ENCODE peak calls at places on chromosomes 1 and 21, in four cellular contexts. One of them, this sample, is unnamed.

GRCh38 chr1:167798951-167799350 is 77.2 kb downstream of the MPZL1 start:
- DNase-seq in neuronal stem cell: no peak
- DNase-seq in H9: no peak
- DNase-seq in mesendoderm: no peak
- DNase-seq in this sample: no peak

GRCh38 chr1:218426343-218426657 is 81.2 kb downstream of the TGFB2 start:
- DNase-seq in neuronal stem cell: no peak
- DNase-seq in H9: no peak
- DNase-seq in mesendoderm: no peak
- DNase-seq in this sample: peak

GRCh38 chr1:72037745-72038343 is 244.5 kb downstream of the NEGR1 start:
- DNase-seq in neuronal stem cell: peak
- DNase-seq in H9: no peak
- DNase-seq in mesendoderm: peak
- DNase-seq in this sample: peak

GRCh38 chr1:158124034-158124433 is 56.7 kb upstream of the CD1D start:
- DNase-seq in neuronal stem cell: no peak
- DNase-seq in H9: no peak
- DNase-seq in mesendoderm: peak
- DNase-seq in this sample: no peak

GRCh38 chr1:107525146-107525545 is 384.3 kb downstream of the NTNG1 start:
- DNase-seq in neuronal stem cell: no peak
- DNase-seq in H9: no peak
- DNase-seq in mesendoderm: peak
- DNase-seq in this sample: no peak

GRCh38 chr21:33289199-33289819 is 23.1 kb downstream of the IL10RB start:
- DNase-seq in neuronal stem cell: no peak
- DNase-seq in H9: no peak
- DNase-seq in mesendoderm: peak
- DNase-seq in this sample: peak

GRCh38 chr1:8420318-8420717 is 102.4 kb downstream of the SLC45A1 start:
- DNase-seq in neuronal stem cell: no peak
- DNase-seq in H9: no peak
- DNase-seq in mesendoderm: no peak
- DNase-seq in this sample: no peak

GRCh38 chr1:232459087-232459486 is 170.8 kb downstream of the SIPA1L2 start:
- DNase-seq in neuronal stem cell: no peak
- DNase-seq in H9: no peak
- DNase-seq in mesendoderm: no peak
- DNase-seq in this sample: no peak

GRCh38 chr1:61183471-61184034 is 101.2 kb downstream of the NFIA start:
- DNase-seq in neuronal stem cell: no peak
- DNase-seq in H9: no peak
- DNase-seq in mesendoderm: no peak
- DNase-seq in this sample: no peak

GRCh38 chr1:60562715-60563114 is 489.1 kb upstream of the C1orf87 start:
- DNase-seq in neuronal stem cell: no peak
- DNase-seq in H9: no peak
- DNase-seq in mesendoderm: no peak
- DNase-seq in this sample: no peak

GRCh38 chr1:231557898-231558710 is 29.6 kb downstream of the TSNAX start:
- DNase-seq in neuronal stem cell: no peak
- DNase-seq in H9: no peak
- DNase-seq in mesendoderm: no peak
- DNase-seq in this sample: peak

GRCh38 chr1:12518956-12519707 is 98.9 kb downstream of the DHRS3 start:
- DNase-seq in neuronal stem cell: no peak
- DNase-seq in H9: no peak
- DNase-seq in mesendoderm: no peak
- DNase-seq in this sample: peak

GRCh38 chr1:99957818-99958217 is 12.0 kb upstream of the SLC35A3 start:
- DNase-seq in neuronal stem cell: no peak
- DNase-seq in H9: no peak
- DNase-seq in mesendoderm: no peak
- DNase-seq in this sample: no peak

GRCh38 chr1:230849451-230850194 is 18.7 kb downstream of the C1orf198 start:
- DNase-seq in neuronal stem cell: no peak
- DNase-seq in H9: no peak
- DNase-seq in mesendoderm: no peak
- DNase-seq in this sample: peak

GRCh38 chr1:156387899-156388813 is 19.1 kb downstream of the RHBG start:
- DNase-seq in neuronal stem cell: no peak
- DNase-seq in H9: peak
- DNase-seq in mesendoderm: peak
- DNase-seq in this sample: no peak

GRCh38 chr1:19668893-19669292 is 4.2 kb downstream of the HTR6 start:
- DNase-seq in neuronal stem cell: no peak
- DNase-seq in H9: no peak
- DNase-seq in mesendoderm: no peak
- DNase-seq in this sample: no peak

GRCh38 chr1:33654267-33654832 is 181.9 kb downstream of the ZSCAN20 start:
- DNase-seq in neuronal stem cell: no peak
- DNase-seq in H9: peak
- DNase-seq in mesendoderm: peak
- DNase-seq in this sample: no peak

GRCh38 chr1:24707659-24708058 is 37.6 kb upstream of the CLIC4 start:
- DNase-seq in neuronal stem cell: no peak
- DNase-seq in H9: no peak
- DNase-seq in mesendoderm: no peak
- DNase-seq in this sample: peak

GRCh38 chr1:206544562-206545257 is 37.4 kb downstream of the RASSF5 start:
- DNase-seq in neuronal stem cell: peak
- DNase-seq in H9: peak
- DNase-seq in mesendoderm: peak
- DNase-seq in this sample: peak

GRCh38 chr1:179380299-179380698 is 14.5 kb downstream of the AXDND1 start:
- DNase-seq in neuronal stem cell: no peak
- DNase-seq in H9: no peak
- DNase-seq in mesendoderm: no peak
- DNase-seq in this sample: no peak

GRCh38 chr1:67883069-67883468 is 49.8 kb upstream of the GNG12 start:
- DNase-seq in neuronal stem cell: no peak
- DNase-seq in H9: no peak
- DNase-seq in mesendoderm: no peak
- DNase-seq in this sample: no peak

GRCh38 chr1:41789616-41790330 is 128.9 kb downstream of the HIVEP3 start:
- DNase-seq in neuronal stem cell: no peak
- DNase-seq in H9: no peak
- DNase-seq in mesendoderm: no peak
- DNase-seq in this sample: no peak

GRCh38 chr1:58762806-58763205 is 21.0 kb downstream of the JUN start:
- DNase-seq in neuronal stem cell: no peak
- DNase-seq in H9: no peak
- DNase-seq in mesendoderm: no peak
- DNase-seq in this sample: no peak

GRCh38 chr1:64933296-64934070 is 32.9 kb downstream of the JAK1 start:
- DNase-seq in neuronal stem cell: no peak
- DNase-seq in H9: no peak
- DNase-seq in mesendoderm: no peak
- DNase-seq in this sample: peak

GRCh38 chr1:27934818-27935549 is at the start of gene SMPDL3B:
- DNase-seq in neuronal stem cell: peak
- DNase-seq in H9: peak
- DNase-seq in mesendoderm: peak
- DNase-seq in this sample: peak

GRCh38 chr21:31514598-31514997 is 144.9 kb upstream of the SOD1 start:
- DNase-seq in neuronal stem cell: peak
- DNase-seq in H9: peak
- DNase-seq in mesendoderm: peak
- DNase-seq in this sample: no peak

GRCh38 chr1:69932760-69933159 is 272.6 kb downstream of the LRRC40 start:
- DNase-seq in neuronal stem cell: no peak
- DNase-seq in H9: no peak
- DNase-seq in mesendoderm: peak
- DNase-seq in this sample: no peak

GRCh38 chr21:27570306-27570868 is 603.5 kb upstream of the ADAMTS5 start:
- DNase-seq in neuronal stem cell: no peak
- DNase-seq in H9: no peak
- DNase-seq in mesendoderm: no peak
- DNase-seq in this sample: peak
- H2BK120ac ChIP-seq in neuronal stem cell: no peak
- H2BK120ac ChIP-seq in H9: no peak
- H2BK120ac ChIP-seq in mesendoderm: no peak
- H2BK120ac ChIP-seq in this sample: no peak

DNA sequence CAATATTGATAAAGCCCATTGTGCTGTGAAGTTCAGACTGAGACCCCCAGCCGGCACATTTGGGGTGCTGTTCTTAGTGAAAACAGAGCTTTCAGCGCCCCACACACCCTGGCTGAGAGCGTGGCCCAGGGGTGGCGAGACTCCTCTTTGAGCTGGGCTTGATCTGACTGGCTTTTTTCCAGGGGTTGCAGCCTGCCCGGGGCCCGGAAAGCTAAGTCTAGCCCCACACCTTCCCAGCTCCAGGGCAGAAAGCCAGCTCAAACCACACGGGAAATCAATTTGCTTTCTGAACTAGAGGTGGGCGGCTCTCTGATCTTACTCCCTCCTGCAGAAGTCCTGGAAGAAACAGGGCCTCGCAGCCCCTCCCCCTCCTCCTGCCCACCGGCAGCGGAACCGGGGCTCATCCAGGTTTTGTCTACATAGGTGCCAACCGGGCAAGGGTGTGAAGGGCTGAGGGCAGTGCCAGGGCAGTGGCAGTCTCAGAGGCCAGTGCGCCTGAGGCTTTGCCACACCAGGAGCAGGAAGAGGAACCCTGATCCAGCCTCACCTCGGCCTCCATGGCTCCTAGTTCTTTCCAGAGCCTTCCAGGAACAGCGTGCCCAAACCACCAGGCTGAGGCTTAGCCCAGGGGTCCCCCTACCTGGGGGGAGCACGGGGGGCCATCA is 155.3 kb downstream of the NPHP4 start:
- DNase-seq in neuronal stem cell: no peak
- DNase-seq in H9: peak
- DNase-seq in mesendoderm: no peak
- DNase-seq in this sample: no peak
- H2BK15ac ChIP-seq in neuronal stem cell: peak
- H2BK15ac ChIP-seq in H9: no peak
- H2BK15ac ChIP-seq in mesendoderm: no peak
- H2BK15ac ChIP-seq in this sample: no peak

DNA sequence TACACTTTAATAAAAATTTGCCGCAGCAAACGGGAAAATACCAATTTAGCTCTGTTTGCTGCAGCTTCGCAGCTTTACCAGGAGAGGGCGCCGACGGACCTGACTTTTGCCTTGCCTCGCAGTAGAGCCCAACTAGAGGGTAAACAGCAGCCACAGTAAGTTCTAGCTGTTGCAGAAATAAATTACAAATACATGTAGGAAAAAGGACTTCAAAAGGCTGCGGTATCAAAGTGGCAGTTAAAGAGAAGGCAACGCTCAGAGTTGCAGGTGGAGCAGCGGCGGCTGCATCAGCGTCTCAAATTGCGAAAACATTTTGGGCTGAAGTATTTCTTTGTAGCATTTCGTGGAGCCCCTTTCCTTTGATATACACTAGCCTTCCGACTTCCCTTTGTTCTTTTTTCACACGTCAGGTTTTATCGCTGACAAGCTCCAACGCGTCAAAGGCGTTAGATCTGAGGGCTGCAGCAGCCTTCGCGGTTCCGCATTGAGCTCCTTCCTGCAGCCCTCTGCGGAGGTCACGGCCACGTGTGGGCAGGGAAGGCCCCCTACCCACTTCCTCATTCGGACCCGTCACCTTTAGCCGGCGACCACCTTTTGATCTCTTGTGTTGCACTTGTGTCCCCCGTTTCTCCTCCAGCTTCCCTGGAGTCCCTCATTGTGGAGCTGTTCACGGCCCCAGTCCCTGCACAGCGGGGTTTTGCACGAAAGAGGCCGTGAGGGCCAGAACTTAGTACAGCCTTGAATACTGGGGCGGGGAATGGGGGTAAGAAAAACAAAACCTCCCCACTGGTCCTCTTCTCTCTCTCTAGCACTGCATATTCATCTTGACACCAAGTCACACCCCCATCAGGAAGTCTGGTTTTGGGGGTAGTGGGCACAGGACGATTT is 72.8 kb downstream of the S1PR1 start:
- DNase-seq in neuronal stem cell: peak
- DNase-seq in H9: peak
- DNase-seq in mesendoderm: peak
- DNase-seq in this sample: peak
- H2BK5ac ChIP-seq in neuronal stem cell: no peak
- H2BK5ac ChIP-seq in H9: no peak
- H2BK5ac ChIP-seq in mesendoderm: no peak
- H2BK5ac ChIP-seq in this sample: no peak

GRCh38 chr1:171740356-171740863 is 1.5 kb downstream of the VAMP4 start:
- DNase-seq in neuronal stem cell: no peak
- DNase-seq in H9: no peak
- DNase-seq in mesendoderm: no peak
- DNase-seq in this sample: peak

GRCh38 chr1:171740987-171741871 is 636 bp downstream of the VAMP4 start:
- DNase-seq in neuronal stem cell: peak
- DNase-seq in H9: no peak
- DNase-seq in mesendoderm: peak
- DNase-seq in this sample: peak

GRCh38 chr1:171736204-171736603 is 5.7 kb downstream of the VAMP4 start:
- DNase-seq in neuronal stem cell: no peak
- DNase-seq in H9: no peak
- DNase-seq in mesendoderm: no peak
- DNase-seq in this sample: no peak

GRCh38 chr1:171739646-171740045 is 2.2 kb downstream of the VAMP4 start:
- DNase-seq in neuronal stem cell: no peak
- DNase-seq in H9: no peak
- DNase-seq in mesendoderm: no peak
- DNase-seq in this sample: peak

DNA sequence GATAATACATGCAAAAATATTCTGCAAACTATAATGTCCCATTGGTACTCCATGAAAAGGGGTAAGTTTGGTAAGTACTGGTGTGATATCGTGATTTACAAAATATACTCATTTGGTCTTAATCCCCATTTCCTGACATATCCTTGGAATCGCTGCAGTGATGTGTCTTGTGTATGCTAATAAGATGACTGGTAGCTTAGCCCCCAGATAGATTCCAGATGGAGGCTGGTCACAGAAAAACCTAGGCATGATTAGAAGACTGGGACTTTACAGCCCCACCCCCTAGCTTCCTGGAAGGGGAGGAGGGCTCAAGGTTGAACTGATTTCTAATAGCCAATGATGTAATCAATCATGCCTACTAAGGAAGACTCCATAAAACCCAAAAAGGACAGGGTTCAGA is 2.9 kb downstream of the VAMP4 start:
- DNase-seq in neuronal stem cell: no peak
- DNase-seq in H9: no peak
- DNase-seq in mesendoderm: peak
- DNase-seq in this sample: no peak
- H2BK120ac ChIP-seq in neuronal stem cell: no peak
- H2BK120ac ChIP-seq in H9: no peak
- H2BK120ac ChIP-seq in mesendoderm: no peak
- H2BK120ac ChIP-seq in this sample: no peak